ENCODE peak calls at places on chromosomes 6 and 20, in five cellular contexts. One of them, this sample, is unnamed.

GRCh38 chr6:84466521-84466920 is 239.1 kb upstream of the CEP162 start:
- DNase-seq in H9: no peak
- DNase-seq in IMR-90: peak; percentile 7
- DNase-seq in neuronal stem cell: no peak
- DNase-seq in mesenchymal stem cell: peak; percentile 47
- DNase-seq in this sample: peak; percentile 35

GRCh38 chr20:41111578-41111951 is 25.8 kb upstream of the PLCG1 start:
- DNase-seq in H9: no peak
- DNase-seq in neuronal stem cell: no peak
- DNase-seq in mesenchymal stem cell: no peak
- DNase-seq in IMR-90: no peak
- DNase-seq in this sample: no peak

GRCh38 chr6:107318100-107318736 is 141.1 kb downstream of the PDSS2 start:
- DNase-seq in mesenchymal stem cell: peak; percentile 64
- DNase-seq in H9: peak; percentile 60
- DNase-seq in IMR-90: peak; percentile 63
- DNase-seq in neuronal stem cell: peak; percentile 24
- DNase-seq in this sample: peak; percentile 78

GRCh38 chr20:38726849-38727601 is 2.7 kb downstream of the SLC32A1 start:
- DNase-seq in mesenchymal stem cell: no peak
- DNase-seq in neuronal stem cell: peak; percentile 80
- DNase-seq in IMR-90: no peak
- DNase-seq in H9: peak; percentile 97
- DNase-seq in this sample: peak; percentile 94

GRCh38 chr6:26268659-26269402 is 96.2 kb upstream of the BTN3A2 start:
- DNase-seq in H9: peak; percentile 92
- DNase-seq in neuronal stem cell: peak; percentile 59
- DNase-seq in IMR-90: peak; percentile 65
- DNase-seq in mesenchymal stem cell: peak; percentile 41
- DNase-seq in this sample: peak; percentile 94

GRCh38 chr6:41092421-41093140 is 19.8 kb downstream of the NFYA start:
- DNase-seq in H9: no peak
- DNase-seq in mesenchymal stem cell: peak; percentile 34
- DNase-seq in IMR-90: peak; percentile 37
- DNase-seq in neuronal stem cell: no peak
- DNase-seq in this sample: peak; percentile 25

GRCh38 chr6:132060591-132060990 is 109.4 kb upstream of the CCN2 start:
- DNase-seq in H9: no peak
- DNase-seq in mesenchymal stem cell: peak; percentile 72
- DNase-seq in neuronal stem cell: no peak
- DNase-seq in IMR-90: peak; percentile 97
- DNase-seq in this sample: no peak

GRCh38 chr6:166540631-166541331 is 45.7 kb downstream of the RAMACL start:
- DNase-seq in IMR-90: peak; percentile 17
- DNase-seq in H9: no peak
- DNase-seq in mesenchymal stem cell: no peak
- DNase-seq in neuronal stem cell: no peak
- DNase-seq in this sample: no peak

GRCh38 chr20:4661191-4661590 is 60.5 kb upstream of the PRND start:
- DNase-seq in mesenchymal stem cell: no peak
- DNase-seq in neuronal stem cell: no peak
- DNase-seq in IMR-90: no peak
- DNase-seq in H9: peak; percentile 38
- DNase-seq in this sample: no peak

GRCh38 chr20:19210426-19211155 is 1.9 kb upstream of the SLC24A3 start:
- DNase-seq in H9: no peak
- DNase-seq in IMR-90: no peak
- DNase-seq in neuronal stem cell: no peak
- DNase-seq in mesenchymal stem cell: no peak
- DNase-seq in this sample: no peak

GRCh38 chr6:446418-447366 is 55.1 kb downstream of the IRF4 start:
- DNase-seq in neuronal stem cell: no peak
- DNase-seq in IMR-90: no peak
- DNase-seq in mesenchymal stem cell: no peak
- DNase-seq in H9: peak; percentile 21
- DNase-seq in this sample: no peak

GRCh38 chr6:18055714-18056382 is 66.6 kb downstream of the NHLRC1 start:
- DNase-seq in mesenchymal stem cell: no peak
- DNase-seq in IMR-90: no peak
- DNase-seq in H9: no peak
- DNase-seq in neuronal stem cell: no peak
- DNase-seq in this sample: no peak

GRCh38 chr20:35319206-35320197 is 27.3 kb upstream of the FAM83C start:
- DNase-seq in neuronal stem cell: no peak
- DNase-seq in IMR-90: peak; percentile 89
- DNase-seq in H9: no peak
- DNase-seq in mesenchymal stem cell: peak; percentile 67
- DNase-seq in this sample: peak; percentile 19

GRCh38 chr6:132604635-132605150 is 15.2 kb upstream of the TAAR5 start:
- DNase-seq in H9: no peak
- DNase-seq in IMR-90: no peak
- DNase-seq in neuronal stem cell: no peak
- DNase-seq in mesenchymal stem cell: no peak
- DNase-seq in this sample: no peak

GRCh38 chr20:38159949-38160756 is 4.9 kb downstream of the TGM2 start:
- DNase-seq in IMR-90: no peak
- DNase-seq in H9: no peak
- DNase-seq in neuronal stem cell: no peak
- DNase-seq in mesenchymal stem cell: no peak
- DNase-seq in this sample: no peak

GRCh38 chr20:18496042-18496441 is 983 bp downstream of the RBBP9 start:
- DNase-seq in H9: no peak
- DNase-seq in neuronal stem cell: no peak
- DNase-seq in IMR-90: no peak
- DNase-seq in mesenchymal stem cell: peak; percentile 1
- DNase-seq in this sample: no peak

GRCh38 chr6:113120214-113120576 is 737.0 kb upstream of the MARCKS start:
- DNase-seq in H9: no peak
- DNase-seq in mesenchymal stem cell: peak; percentile 93
- DNase-seq in neuronal stem cell: no peak
- DNase-seq in IMR-90: peak; percentile 96
- DNase-seq in this sample: peak; percentile 11

DNA sequence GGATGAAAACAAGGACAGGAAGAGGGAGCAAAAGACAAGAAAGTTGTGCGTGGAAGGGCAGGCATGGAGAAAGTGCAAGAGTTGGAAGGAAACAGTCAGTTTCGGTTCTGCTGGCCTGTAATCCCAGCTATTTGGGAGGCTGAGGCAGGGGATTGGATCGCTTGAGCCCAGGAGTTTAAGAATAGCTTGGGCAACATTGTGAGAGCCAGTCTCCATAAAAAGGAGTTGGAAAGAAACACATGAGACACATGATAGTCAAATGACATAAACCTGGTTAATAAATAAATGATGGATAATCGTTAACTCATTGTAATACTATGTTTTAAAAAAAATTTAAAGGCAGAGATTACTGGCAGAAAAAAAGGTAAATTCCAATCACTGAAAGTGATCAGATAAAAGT is 37.3 kb upstream of the PHACTR1 start:
- DNase-seq in mesenchymal stem cell: no peak
- DNase-seq in neuronal stem cell: no peak
- DNase-seq in H9: no peak
- DNase-seq in IMR-90: no peak
- DNase-seq in this sample: no peak
- H2BK15ac ChIP-seq in mesenchymal stem cell: no peak overlapping the region
- H2BK15ac ChIP-seq in neuronal stem cell: no peak overlapping the region
- H2BK15ac ChIP-seq in H9: no peak overlapping the region
- H2BK15ac ChIP-seq in IMR-90: no peak overlapping the region
- H2BK15ac ChIP-seq in this sample: no peak overlapping the region

GRCh38 chr6:158869010-158869603 is 49.9 kb upstream of the EZR start:
- DNase-seq in neuronal stem cell: peak; percentile 26
- DNase-seq in H9: peak; percentile 89
- DNase-seq in mesenchymal stem cell: no peak
- DNase-seq in IMR-90: no peak
- DNase-seq in this sample: peak; percentile 83
- H2BK15ac ChIP-seq in neuronal stem cell: no peak overlapping the region
- H2BK15ac ChIP-seq in H9: no peak overlapping the region
- H2BK15ac ChIP-seq in mesenchymal stem cell: peak overlapping the region; percentile 44
- H2BK15ac ChIP-seq in IMR-90: peak overlapping the region; percentile 99
- H2BK15ac ChIP-seq in this sample: no peak overlapping the region

GRCh38 chr6:108968325-108968724 is 120.1 kb downstream of the ARMC2 start:
- DNase-seq in mesenchymal stem cell: no peak
- DNase-seq in neuronal stem cell: no peak
- DNase-seq in IMR-90: no peak
- DNase-seq in H9: peak; percentile 78
- DNase-seq in this sample: peak; percentile 57

GRCh38 chr6:108968746-108969316 is 120.6 kb downstream of the ARMC2 start:
- DNase-seq in H9: no peak
- DNase-seq in neuronal stem cell: no peak
- DNase-seq in mesenchymal stem cell: no peak
- DNase-seq in IMR-90: no peak
- DNase-seq in this sample: no peak

GRCh38 chr6:108966855-108967755 is 118.9 kb downstream of the ARMC2 start:
- DNase-seq in IMR-90: peak; percentile 60
- DNase-seq in neuronal stem cell: peak; percentile 46
- DNase-seq in mesenchymal stem cell: peak; percentile 51
- DNase-seq in H9: peak; percentile 67
- DNase-seq in this sample: peak; percentile 85

GRCh38 chr6:108966236-108966635 is 118.0 kb downstream of the ARMC2 start:
- DNase-seq in neuronal stem cell: no peak
- DNase-seq in IMR-90: no peak
- DNase-seq in mesenchymal stem cell: no peak
- DNase-seq in H9: no peak
- DNase-seq in this sample: no peak

GRCh38 chr6:108969776-108970175 is 121.6 kb downstream of the ARMC2 start:
- DNase-seq in H9: no peak
- DNase-seq in mesenchymal stem cell: no peak
- DNase-seq in IMR-90: no peak
- DNase-seq in neuronal stem cell: no peak
- DNase-seq in this sample: no peak
- H2BK15ac ChIP-seq in H9: no peak overlapping the region
- H2BK15ac ChIP-seq in mesenchymal stem cell: no peak overlapping the region
- H2BK15ac ChIP-seq in IMR-90: no peak overlapping the region
- H2BK15ac ChIP-seq in neuronal stem cell: no peak overlapping the region
- H2BK15ac ChIP-seq in this sample: no peak overlapping the region

GRCh38 chr20:63023836-63024571 is 17.2 kb upstream of the BHLHE23 start:
- DNase-seq in neuronal stem cell: no peak
- DNase-seq in H9: peak; percentile 23
- DNase-seq in mesenchymal stem cell: no peak
- DNase-seq in IMR-90: no peak
- DNase-seq in this sample: no peak

GRCh38 chr20:63026582-63027424 is 20.0 kb upstream of the BHLHE23 start:
- DNase-seq in mesenchymal stem cell: no peak
- DNase-seq in neuronal stem cell: no peak
- DNase-seq in H9: no peak
- DNase-seq in IMR-90: no peak
- DNase-seq in this sample: no peak

GRCh38 chr20:63027425-63028389 is 20.9 kb upstream of the BHLHE23 start:
- DNase-seq in IMR-90: no peak
- DNase-seq in neuronal stem cell: no peak
- DNase-seq in mesenchymal stem cell: no peak
- DNase-seq in H9: no peak
- DNase-seq in this sample: peak; percentile 37

GRCh38 chr20:63024573-63025392 is 18.0 kb upstream of the BHLHE23 start:
- DNase-seq in mesenchymal stem cell: no peak
- DNase-seq in H9: peak; percentile 20
- DNase-seq in neuronal stem cell: no peak
- DNase-seq in IMR-90: no peak
- DNase-seq in this sample: no peak

GRCh38 chr20:63025534-63026331 is 19.0 kb upstream of the BHLHE23 start:
- DNase-seq in H9: peak; percentile 34
- DNase-seq in mesenchymal stem cell: no peak
- DNase-seq in IMR-90: peak; percentile 7
- DNase-seq in neuronal stem cell: no peak
- DNase-seq in this sample: no peak
- H2BK15ac ChIP-seq in H9: no peak overlapping the region
- H2BK15ac ChIP-seq in mesenchymal stem cell: no peak overlapping the region
- H2BK15ac ChIP-seq in IMR-90: no peak overlapping the region
- H2BK15ac ChIP-seq in neuronal stem cell: peak overlapping the region; percentile 53
- H2BK15ac ChIP-seq in this sample: no peak overlapping the region

DNA sequence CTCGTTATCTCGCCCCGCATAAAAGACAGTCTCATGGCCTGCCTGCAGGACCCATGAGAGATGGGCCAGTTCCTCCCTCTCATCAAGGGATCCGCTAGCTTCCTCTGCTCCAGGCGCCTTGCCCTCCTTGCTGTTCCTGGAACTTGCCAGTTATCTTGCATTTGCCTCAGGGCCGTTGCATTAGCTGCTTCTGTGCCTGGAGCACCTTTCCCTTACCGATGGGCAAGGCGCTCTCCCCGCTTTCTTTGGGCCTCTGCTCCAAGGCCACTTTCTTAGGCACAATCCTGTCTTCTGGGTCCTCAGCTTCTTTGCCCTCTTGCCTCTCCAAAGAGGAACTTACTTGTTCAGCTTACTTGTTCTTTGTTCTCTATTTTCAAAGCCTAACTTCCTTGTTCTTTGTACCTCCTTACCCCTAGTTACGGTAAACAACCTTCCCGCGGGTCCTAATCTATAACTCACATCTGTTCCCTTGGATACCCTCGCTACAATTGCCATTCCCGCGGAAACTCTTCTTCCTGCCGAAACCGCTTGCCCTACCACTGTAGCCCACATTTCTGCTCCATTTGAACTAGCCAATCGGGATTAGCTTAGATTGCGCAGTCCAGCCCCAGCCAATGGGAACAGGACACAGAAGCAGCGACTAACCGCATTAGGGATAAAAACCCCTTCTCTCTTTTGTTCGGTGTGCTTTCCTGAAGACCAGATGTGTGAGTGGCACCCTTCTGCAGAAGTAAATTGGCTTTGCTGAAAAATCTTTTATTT is 887 bp upstream of the NSFL1C start:
- DNase-seq in mesenchymal stem cell: no peak
- DNase-seq in H9: peak; percentile 43
- DNase-seq in neuronal stem cell: no peak
- DNase-seq in IMR-90: no peak
- DNase-seq in this sample: peak; percentile 27
- H2BK15ac ChIP-seq in mesenchymal stem cell: no peak overlapping the region
- H2BK15ac ChIP-seq in H9: no peak overlapping the region
- H2BK15ac ChIP-seq in neuronal stem cell: no peak overlapping the region
- H2BK15ac ChIP-seq in IMR-90: no peak overlapping the region
- H2BK15ac ChIP-seq in this sample: no peak overlapping the region

GRCh38 chr6:111114484-111114883 is 27.2 kb downstream of the SLC16A10 start:
- DNase-seq in H9: no peak
- DNase-seq in mesenchymal stem cell: no peak
- DNase-seq in neuronal stem cell: no peak
- DNase-seq in IMR-90: no peak
- DNase-seq in this sample: no peak
- H2BK15ac ChIP-seq in H9: no peak overlapping the region
- H2BK15ac ChIP-seq in mesenchymal stem cell: no peak overlapping the region
- H2BK15ac ChIP-seq in neuronal stem cell: no peak overlapping the region
- H2BK15ac ChIP-seq in IMR-90: no peak overlapping the region
- H2BK15ac ChIP-seq in this sample: no peak overlapping the region

DNA sequence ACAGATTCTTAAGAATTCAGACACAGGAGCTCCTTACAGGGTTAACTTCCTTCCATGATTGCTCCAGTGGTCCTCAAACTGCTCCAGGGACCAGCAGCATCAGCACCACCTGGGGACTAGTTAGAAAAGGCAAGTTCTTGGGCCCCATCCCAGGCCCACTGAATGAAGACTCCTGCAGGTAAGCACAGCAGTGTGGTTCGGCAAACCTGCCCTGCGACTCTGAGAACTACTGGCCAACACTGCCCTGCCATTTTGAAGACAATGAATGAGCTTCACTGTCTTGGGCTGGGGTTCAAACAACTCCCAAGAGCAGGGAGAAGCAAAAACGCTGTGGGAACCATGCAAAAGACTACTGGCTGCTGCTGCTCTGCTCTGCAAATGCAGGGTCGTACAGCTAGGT is 39.4 kb downstream of the SLC22A23 start:
- DNase-seq in mesenchymal stem cell: no peak
- DNase-seq in IMR-90: no peak
- DNase-seq in H9: no peak
- DNase-seq in neuronal stem cell: no peak
- DNase-seq in this sample: no peak
- H2BK15ac ChIP-seq in mesenchymal stem cell: no peak overlapping the region
- H2BK15ac ChIP-seq in IMR-90: no peak overlapping the region
- H2BK15ac ChIP-seq in H9: no peak overlapping the region
- H2BK15ac ChIP-seq in neuronal stem cell: no peak overlapping the region
- H2BK15ac ChIP-seq in this sample: no peak overlapping the region

This sample was measured in mesendoderm.